ENCODE peak calls at places on chromosomes 6 and 20, in four cellular contexts. F is colonic mucosa; A is CD8-positive, alpha-beta T cell; T is RWPE1. V is an unnamed sample.

GRCh38 chr20:57996936-57997629 is 231.4 kb downstream of the ANKRD60 start:
- DNase-seq in F (no peak), A (no peak), T (peak), V (no peak)

GRCh38 chr6:106685833-106686232 is 56.5 kb downstream of the QRSL1 start:
- DNase-seq in F (no peak), A (no peak), T (no peak), V (no peak)

GRCh38 chr6:1612902-1613301 is 3.2 kb downstream of the FOXC1 start:
- DNase-seq in F (no peak), A (no peak), T (peak), V (no peak)

GRCh38 chr6:6993503-6994237 is 114.1 kb upstream of the RREB1 start:
- DNase-seq in A (no peak), F (no peak), T (no peak), V (no peak)

GRCh38 chr6:33040157-33040556 is 30.8 kb upstream of the HLA-DOA start:
- DNase-seq in T (no peak), F (no peak), A (no peak), V (no peak)

GRCh38 chr20:4812641-4813075 is 90.9 kb downstream of the PRND start:
- DNase-seq in T (no peak), F (no peak), A (no peak), V (no peak)

GRCh38 chr20:33874129-33874528 is 63.0 kb downstream of the CHMP4B start:
- DNase-seq in T (no peak), A (no peak), F (no peak), V (no peak)

GRCh38 chr6:159821111-159821510 is 21.0 kb downstream of the PNLDC1 start:
- DNase-seq in F (no peak), A (no peak), T (no peak), V (no peak)

GRCh38 chr6:161673026-161673425 is 399.2 kb upstream of the AGPAT4 start:
- DNase-seq in T (no peak), A (no peak), F (no peak), V (no peak)

GRCh38 chr6:22596011-22596410 is 26.6 kb downstream of the HDGFL1 start:
- DNase-seq in F (no peak), T (peak), A (no peak), V (no peak)

GRCh38 chr6:135159531-135159930 is 21.6 kb upstream of the MYB start:
- DNase-seq in T (no peak), A (no peak), F (no peak), V (no peak)

GRCh38 chr20:35892871-35893270 is 61.4 kb downstream of the SCAND1 start:
- DNase-seq in A (no peak), T (no peak), F (no peak), V (no peak)

GRCh38 chr6:27547157-27548075 is 74.5 kb upstream of the ZNF184 start:
- DNase-seq in A (no peak), F (peak), T (no peak), V (peak)

GRCh38 chr20:18688676-18689075 is 100.8 kb downstream of the DTD1 start:
- DNase-seq in A (no peak), F (no peak), T (no peak), V (no peak)

GRCh38 chr20:39986231-39986904 is 702.7 kb downstream of the MAFB start:
- DNase-seq in F (peak), T (no peak), A (no peak), V (no peak)

GRCh38 chr6:84309336-84309735 is 81.9 kb upstream of the CEP162 start:
- DNase-seq in F (no peak), A (no peak), T (no peak), V (no peak)

GRCh38 chr20:10671850-10672578 is 1.8 kb downstream of the JAG1 start:
- DNase-seq in T (peak), F (peak), A (no peak), V (no peak)

GRCh38 chr6:82084324-82084920 is 163.1 kb downstream of the IBTK start:
- DNase-seq in T (no peak), F (no peak), A (no peak), V (no peak)
- TF ChIP-seq CTCF in T (no peak), F (no peak), A (no peak), V (no peak)

GRCh38 chr20:38839563-38839962 is 34.1 kb downstream of the PPP1R16B start:
- DNase-seq in A (no peak), F (no peak), T (no peak), V (no peak)
- H3K27ac ChIP-seq in A (peak), F (no peak), T (no peak), V (no peak)

GRCh38 chr6:52933778-52934177 is 24.3 kb upstream of the GSTA3 start:
- DNase-seq in T (no peak), F (no peak), A (no peak), V (no peak)

GRCh38 chr6:52929321-52930164 is 20.0 kb upstream of the GSTA3 start:
- DNase-seq in T (peak), F (no peak), A (no peak), V (peak)

GRCh38 chr6:52925919-52926792 is 16.7 kb upstream of the GSTA3 start:
- DNase-seq in F (no peak), A (no peak), T (no peak), V (no peak)

GRCh38 chr6:52931351-52931750 is 21.9 kb upstream of the GSTA3 start:
- DNase-seq in A (no peak), F (no peak), T (no peak), V (no peak)
- TF ChIP-seq CTCF in A (no peak), F (no peak), T (no peak), V (no peak)

DNA sequence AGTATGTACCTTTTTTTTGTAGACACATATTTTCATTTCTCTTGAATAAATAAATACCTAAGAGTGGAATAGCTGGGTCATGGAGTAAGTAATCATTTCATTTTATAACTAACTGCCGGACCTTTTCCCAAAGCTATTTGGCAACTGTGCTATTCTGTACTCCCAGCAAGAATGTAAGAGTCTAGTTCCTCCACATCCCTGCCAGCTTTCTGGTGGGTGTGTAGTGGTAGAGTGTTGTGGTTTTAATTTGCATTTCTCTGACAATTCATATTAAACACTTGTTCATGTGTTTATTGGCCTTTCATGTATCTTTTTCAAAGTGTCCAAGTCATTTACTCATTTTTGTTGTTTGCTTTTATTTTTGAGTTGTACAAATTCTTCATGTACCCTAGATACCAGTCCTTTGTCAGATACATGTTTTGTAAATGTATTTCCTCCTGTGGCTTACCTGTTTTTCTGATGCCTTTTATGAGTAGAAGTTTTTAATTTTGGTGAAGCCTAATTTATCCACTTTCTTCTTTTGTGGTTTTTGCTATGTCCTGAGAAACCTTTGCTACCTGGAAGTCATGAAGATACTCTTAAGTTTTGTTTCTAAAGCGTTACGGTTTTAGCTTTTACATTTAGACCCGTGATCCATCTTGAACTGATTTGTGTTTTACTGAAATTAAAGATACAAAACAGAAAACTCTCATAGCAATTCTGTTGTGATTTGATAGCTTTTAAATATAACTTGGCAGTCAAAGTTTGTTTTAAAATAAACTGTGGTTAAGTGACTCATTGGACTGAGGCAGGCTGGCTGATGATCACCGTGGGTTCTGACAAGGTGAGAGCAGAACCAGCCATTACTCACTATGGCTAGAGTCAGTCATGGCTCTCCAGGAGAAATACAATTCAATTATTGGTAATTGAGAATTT is 7.9 kb downstream of the MYLIP start:
- DNase-seq in T (peak), A (no peak), F (no peak), V (peak)
- H3K27ac ChIP-seq in T (no peak), A (peak), F (peak), V (no peak)

GRCh38 chr6:122202576-122203137 is 196.8 kb upstream of the HSF2 start:
- DNase-seq in T (no peak), F (no peak), A (no peak), V (no peak)
- TF ChIP-seq CTCF in T (no peak), F (no peak), A (no peak), V (no peak)

GRCh38 chr6:16320533-16321340 is 82.3 kb downstream of the GMPR start:
- DNase-seq in T (no peak), F (no peak), A (no peak), V (peak)

GRCh38 chr6:16319813-16320532 is 81.6 kb downstream of the GMPR start:
- DNase-seq in T (peak), F (peak), A (peak), V (peak)

GRCh38 chr6:16318953-16319720 is 80.8 kb downstream of the GMPR start:
- DNase-seq in A (no peak), T (no peak), F (no peak), V (no peak)

GRCh38 chr6:16316741-16317251 is 78.4 kb downstream of the GMPR start:
- DNase-seq in T (peak), A (no peak), F (no peak), V (no peak)

DNA sequence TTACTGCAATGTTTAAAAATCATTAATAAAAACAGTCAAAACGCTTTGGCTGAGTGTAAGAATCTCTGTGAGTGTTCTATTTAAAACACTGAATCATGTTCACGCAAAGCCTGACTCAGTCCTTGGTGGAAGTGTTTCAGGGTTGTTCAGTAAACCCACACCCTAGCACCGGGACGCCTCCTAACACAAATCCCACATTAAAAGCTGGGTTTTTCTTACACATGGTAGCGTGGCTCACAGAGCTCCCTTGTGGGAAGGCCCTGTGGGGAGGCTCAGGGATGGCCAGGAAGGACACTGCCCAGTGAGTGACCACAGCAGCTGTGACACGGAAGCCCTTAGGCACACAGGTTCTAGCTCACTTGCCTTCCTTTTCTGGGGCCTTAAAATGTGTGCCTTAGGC is 80.2 kb downstream of the GMPR start:
- DNase-seq in F (no peak), T (peak), A (no peak), V (no peak)
- H3K27ac ChIP-seq in F (no peak), T (no peak), A (no peak), V (peak)

GRCh38 chr20:48760403-48760889 is 67.4 kb downstream of the PREX1 start:
- DNase-seq in T (peak), A (peak), F (no peak), V (no peak)

GRCh38 chr20:48761023-48761785 is 66.6 kb downstream of the PREX1 start:
- DNase-seq in F (peak), A (peak), T (no peak), V (no peak)

GRCh38 chr20:48763183-48764030 is 64.4 kb downstream of the PREX1 start:
- DNase-seq in T (no peak), A (no peak), F (no peak), V (no peak)

GRCh38 chr20:48759631-48760245 is 68.1 kb downstream of the PREX1 start:
- DNase-seq in A (no peak), T (no peak), F (no peak), V (no peak)

DNA sequence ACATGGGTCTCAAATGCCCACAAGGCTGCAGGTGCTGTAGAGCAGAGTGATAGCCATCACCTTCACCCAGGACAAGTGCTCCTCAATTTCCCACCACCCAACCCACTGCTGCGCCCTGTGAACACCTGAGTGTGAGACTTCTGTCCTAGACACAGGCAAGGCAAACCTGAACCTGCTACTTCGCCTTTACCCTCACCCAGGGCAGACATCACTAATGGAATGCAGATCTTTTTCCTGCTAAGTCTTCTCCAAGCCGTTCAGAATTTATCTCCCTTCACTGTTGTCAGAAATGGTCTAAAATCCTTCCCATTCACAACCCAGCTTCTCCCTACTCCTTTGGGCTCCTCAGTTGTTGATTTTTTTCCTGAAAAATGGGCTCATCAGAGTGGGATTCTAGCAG is 65.9 kb downstream of the PREX1 start:
- DNase-seq in A (no peak), T (no peak), F (no peak), V (no peak)
- TF ChIP-seq CTCF in A (no peak), T (no peak), F (no peak), V (no peak)